ENCODE peak calls at places on chromosomes 12 and 14, in ten cellular contexts. D, Y, Q, P, K, A, J, C, E and X are unnamed samples.

GRCh38 chr14:69804902-69805301 is 7.9 kb upstream of the SLC10A1 start:
- DNase-seq in A (no peak), P (no peak), K (no peak), Y (no peak), Q (no peak), C (no peak), D (no peak), J (no peak), E (no peak), X (no peak)

GRCh38 chr12:95820096-95820703 is 29.6 kb upstream of the NTN4 start:
- DNase-seq in Q (peak), P (no peak), K (peak), E (no peak), Y (peak), J (peak), A (no peak), D (no peak), C (no peak), X (no peak)

GRCh38 chr14:95305940-95306339 is 13.8 kb downstream of the CLMN start:
- DNase-seq in D (no peak), C (no peak), Q (no peak), K (no peak), P (no peak), E (no peak), Y (no peak), A (no peak), J (no peak), X (no peak)

GRCh38 chr12:51082561-51083139 is 746 bp downstream of the CSRNP2 start:
- DNase-seq in J (peak), A (peak), C (no peak), Q (no peak), K (peak), P (no peak), D (peak), E (no peak), Y (peak), X (peak)

GRCh38 chr12:10243803-10244520 is 31.3 kb downstream of the GABARAPL1 start:
- DNase-seq in P (no peak), E (no peak), C (no peak), J (no peak), Y (no peak), D (no peak), A (no peak), K (no peak), Q (no peak), X (no peak)

GRCh38 chr12:57192920-57193319 is 23.7 kb upstream of the NXPH4 start:
- DNase-seq in J (no peak), D (no peak), Q (no peak), P (no peak), K (no peak), E (no peak), C (no peak), Y (no peak), A (no peak), X (no peak)

GRCh38 chr12:12896261-12896660 is 4.9 kb downstream of the GPRC5A start:
- DNase-seq in K (no peak), A (no peak), P (no peak), C (no peak), Q (no peak), J (peak), Y (no peak), E (no peak), D (no peak), X (no peak)

GRCh38 chr12:46562625-46563228 is 190.2 kb upstream of the SLC38A2 start:
- DNase-seq in K (no peak), A (no peak), E (no peak), Q (no peak), D (no peak), J (peak), P (no peak), Y (no peak), C (no peak), X (no peak)

GRCh38 chr12:25769076-25769945 is 189.2 kb upstream of the RASSF8 start:
- DNase-seq in K (peak), C (no peak), P (no peak), A (no peak), Q (no peak), Y (peak), E (no peak), D (no peak), J (peak), X (no peak)

GRCh38 chr14:71856199-71856919 is 75.9 kb upstream of the RGS6 start:
- DNase-seq in J (no peak), P (no peak), Y (no peak), A (no peak), E (no peak), Q (no peak), D (peak), C (no peak), K (no peak), X (no peak)

GRCh38 chr12:15427913-15428312 is 105.6 kb downstream of the PTPRO start:
- DNase-seq in Q (no peak), D (no peak), C (no peak), E (no peak), J (no peak), K (no peak), P (no peak), Y (no peak), A (no peak), X (no peak)

GRCh38 chr12:130111965-130112496 is 50.2 kb upstream of the FZD10 start:
- DNase-seq in Y (no peak), P (no peak), E (no peak), C (no peak), K (no peak), Q (no peak), A (no peak), D (no peak), J (no peak), X (no peak)

GRCh38 chr12:107207931-107208515 is 114.7 kb upstream of the CRY1 start:
- DNase-seq in P (no peak), Y (peak), J (no peak), E (no peak), D (no peak), Q (no peak), K (no peak), C (no peak), A (no peak), X (no peak)

GRCh38 chr14:100583245-100583644 is 4.0 kb downstream of the BEGAIN start:
- DNase-seq in C (no peak), P (no peak), Y (no peak), D (no peak), E (no peak), Q (no peak), J (no peak), A (no peak), K (no peak), X (no peak)

GRCh38 chr12:52023182-52023975 is 16.6 kb downstream of the TAMALIN start:
- DNase-seq in C (peak), D (peak), E (peak), J (peak), Q (peak), P (peak), Y (peak), A (peak), K (peak), X (peak)

GRCh38 chr14:67426161-67426560 is 14.2 kb upstream of the PLEK2 start:
- DNase-seq in D (no peak), A (no peak), J (no peak), Y (no peak), C (no peak), K (no peak), Q (no peak), P (no peak), E (no peak), X (no peak)

GRCh38 chr12:89311703-89312293 is 40.5 kb downstream of the DUSP6 start:
- DNase-seq in P (no peak), C (no peak), Y (no peak), Q (no peak), D (no peak), E (no peak), A (no peak), K (no peak), J (no peak), X (no peak)

GRCh38 chr12:117968826-117969659 is at the start of gene KSR2:
- DNase-seq in D (peak), J (peak), A (peak), Q (no peak), K (peak), Y (peak), C (peak), P (peak), E (peak), X (peak)

GRCh38 chr14:53842938-53843337 is 113.7 kb downstream of the BMP4 start:
- DNase-seq in Q (no peak), C (no peak), K (no peak), P (no peak), D (no peak), Y (peak), A (no peak), J (peak), E (no peak), X (no peak)

GRCh38 chr12:28367993-28368392 is 177.7 kb downstream of the CCDC91 start:
- DNase-seq in J (no peak), K (no peak), D (no peak), Y (no peak), C (no peak), A (no peak), E (no peak), P (no peak), Q (no peak), X (no peak)

GRCh38 chr12:38417101-38417500 is 100.5 kb downstream of the ALG10B start:
- DNase-seq in Q (no peak), J (no peak), E (no peak), P (no peak), Y (no peak), C (no peak), A (no peak), D (no peak), K (no peak), X (no peak)

GRCh38 chr12:93938317-93938716 is 210.1 kb upstream of the PLXNC1 start:
- DNase-seq in J (no peak), E (no peak), C (no peak), P (no peak), Q (no peak), D (no peak), A (no peak), Y (no peak), K (no peak), X (no peak)